ENCODE peak calls at places on chromosomes 11 and 22, in four cellular contexts. O, H, G and K are unnamed samples.
A peak's percentile ranks its signal among the peaks of the same experiment; 100 is the strongest.

GRCh38 chr11:62456630-62457029 is 37.8 kb downstream of the SCGB1A1 start:
- DNase-seq in H (no peak), O (no peak), G (no peak), K (no peak)

GRCh38 chr11:29773656-29774264 is 243.1 kb downstream of the KCNA4 start:
- DNase-seq in O (no peak), H (no peak), G (no peak), K (no peak)

GRCh38 chr22:28430656-28431055 is 249.0 kb downstream of the TTC28 start:
- DNase-seq in G (no peak), O (no peak), H (no peak), K (no peak)

GRCh38 chr11:77406396-77406795 is 67.5 kb downstream of the PAK1 start:
- DNase-seq in H (no peak), O (no peak), G (no peak), K (no peak)

GRCh38 chr11:70462818-70463477 is 64.6 kb downstream of the CTTN start:
- DNase-seq in G (no peak), H (no peak), O (no peak), K (no peak)

GRCh38 chr11:111097191-111097590 is 148.3 kb upstream of the POU2AF2 start:
- DNase-seq in H (no peak), O (peak; percentile 42), G (no peak), K (no peak)

GRCh38 chr11:19419021-19419750 is 178.4 kb upstream of the E2F8 start:
- DNase-seq in O (peak; percentile 8), H (no peak), G (no peak), K (no peak)

GRCh38 chr22:43085658-43086606 is 3.3 kb downstream of the TTLL1 start:
- DNase-seq in O (no peak), H (no peak), G (no peak), K (no peak)

GRCh38 chr11:110858556-110858921 is 146.3 kb upstream of the ARHGAP20 start:
- DNase-seq in G (peak; percentile 74), O (peak; percentile 46), H (peak; percentile 77), K (no peak)

GRCh38 chr11:3080733-3081385 is 23.6 kb upstream of the CARS1 start:
- DNase-seq in G (no peak), O (no peak), H (no peak), K (no peak)

GRCh38 chr11:31826530-31827438 is 15.7 kb upstream of the PAX6 start:
- DNase-seq in G (no peak), O (no peak), H (no peak), K (no peak)

GRCh38 chr11:3914807-3915206 is 59.3 kb downstream of the STIM1 start:
- DNase-seq in G (no peak), O (no peak), H (no peak), K (no peak)

GRCh38 chr11:84106560-84106959 is 820.4 kb upstream of the CCDC90B start:
- DNase-seq in O (no peak), G (no peak), H (no peak), K (no peak)

GRCh38 chr11:112605093-112605666 is 344.5 kb upstream of the PLET1 start:
- DNase-seq in G (no peak), H (no peak), O (no peak), K (no peak)

GRCh38 chr22:50613291-50613981 is 12.8 kb downstream of the MAPK8IP2 start:
- DNase-seq in O (peak; percentile 91), H (no peak), G (no peak), K (no peak)

GRCh38 chr11:16923987-16924386 is 90.2 kb downstream of the PLEKHA7 start:
- DNase-seq in G (no peak), H (no peak), O (peak; percentile 26), K (no peak)

GRCh38 chr11:100682247-100682969 is 4.7 kb upstream of the ARHGAP42 start:
- DNase-seq in O (no peak), H (no peak), G (no peak), K (no peak)

GRCh38 chr11:69080361-69080973 is 31.7 kb downstream of the TPCN2 start:
- DNase-seq in G (no peak), H (no peak), O (no peak), K (no peak)

GRCh38 chr22:17140022-17140421 is 18.9 kb upstream of the TMEM121B start:
- DNase-seq in O (no peak), G (no peak), H (no peak), K (no peak)

GRCh38 chr11:134469627-134470026 is 57.6 kb upstream of the B3GAT1 start:
- DNase-seq in H (no peak), G (no peak), O (no peak), K (no peak)

GRCh38 chr11:114773541-114774338 is 95.4 kb downstream of the NXPE2 start:
- DNase-seq in O (no peak), G (no peak), H (no peak), K (no peak)
- H3K4me3 ChIP-seq in O (no peak overlapping the region), G (no peak overlapping the region), H (no peak overlapping the region), K (no peak overlapping the region)

GRCh38 chr11:74693531-74693930 is 37.7 kb downstream of the CHRDL2 start:
- DNase-seq in H (no peak), O (no peak), G (no peak), K (no peak)

GRCh38 chr11:74696488-74696887 is 34.7 kb downstream of the CHRDL2 start:
- DNase-seq in H (no peak), O (peak; percentile 32), G (no peak), K (no peak)

GRCh38 chr11:74695705-74696280 is 35.4 kb downstream of the CHRDL2 start:
- DNase-seq in O (no peak), G (no peak), H (no peak), K (no peak)

GRCh38 chr11:74694536-74694935 is 36.7 kb downstream of the CHRDL2 start:
- DNase-seq in H (no peak), O (no peak), G (no peak), K (no peak)

GRCh38 chr11:74694136-74694535 is 37.1 kb downstream of the CHRDL2 start:
- DNase-seq in O (no peak), G (no peak), H (no peak), K (no peak)
- TF ChIP-seq CTCF in O (no peak), G (no peak), H (no peak), K (no peak)

GRCh38 chr11:12164061-12165014 is 53.9 kb downstream of the MICAL2 start:
- DNase-seq in O (no peak), G (no peak), H (peak; percentile 86), K (no peak)
- TF ChIP-seq POLR2A in O (no peak), G (no peak), H (no peak), K (no peak)

GRCh38 chr11:125902927-125903752 is at the start of gene PUS3:
- DNase-seq in G (peak; percentile 83), H (peak; percentile 94), O (peak; percentile 93), K (no peak)

GRCh38 chr11:125902315-125902926 is 585 bp downstream of the PUS3 start:
- DNase-seq in O (no peak), H (no peak), G (no peak), K (no peak)

GRCh38 chr11:125901872-125902271 is 1.1 kb downstream of the PUS3 start:
- DNase-seq in O (no peak), H (no peak), G (no peak), K (no peak)

GRCh38 chr11:125903753-125904659 is at the start of gene DDX25:
- DNase-seq in O (no peak), G (no peak), H (no peak), K (no peak)

GRCh38 chr11:125904678-125905077 is 370 bp downstream of the DDX25 start:
- DNase-seq in O (no peak), G (no peak), H (no peak), K (no peak)
- H3K4me3 ChIP-seq in O (no peak overlapping the region), G (peak overlapping the region; percentile 59), H (no peak overlapping the region), K (peak overlapping the region; percentile 53)

GRCh38 chr22:19843857-19844422 is 10.7 kb downstream of the GNB1L start:
- DNase-seq in O (no peak), G (no peak), H (peak; percentile 64), K (no peak)

GRCh38 chr22:19846620-19847344 is 7.9 kb downstream of the GNB1L start:
- DNase-seq in H (peak; percentile 52), G (no peak), O (no peak), K (no peak)

GRCh38 chr22:19843107-19843856 is 11.4 kb downstream of the GNB1L start:
- DNase-seq in G (no peak), H (peak; percentile 46), O (no peak), K (no peak)

GRCh38 chr22:19845369-19845722 is 9.3 kb downstream of the GNB1L start:
- DNase-seq in G (no peak), O (no peak), H (no peak), K (no peak)

GRCh38 chr22:19844423-19845368 is 10.0 kb downstream of the GNB1L start:
- DNase-seq in O (peak; percentile 57), H (peak; percentile 73), G (no peak), K (no peak)
- TF ChIP-seq CTCF in O (no peak), H (no peak), G (no peak), K (no peak)

DNA sequence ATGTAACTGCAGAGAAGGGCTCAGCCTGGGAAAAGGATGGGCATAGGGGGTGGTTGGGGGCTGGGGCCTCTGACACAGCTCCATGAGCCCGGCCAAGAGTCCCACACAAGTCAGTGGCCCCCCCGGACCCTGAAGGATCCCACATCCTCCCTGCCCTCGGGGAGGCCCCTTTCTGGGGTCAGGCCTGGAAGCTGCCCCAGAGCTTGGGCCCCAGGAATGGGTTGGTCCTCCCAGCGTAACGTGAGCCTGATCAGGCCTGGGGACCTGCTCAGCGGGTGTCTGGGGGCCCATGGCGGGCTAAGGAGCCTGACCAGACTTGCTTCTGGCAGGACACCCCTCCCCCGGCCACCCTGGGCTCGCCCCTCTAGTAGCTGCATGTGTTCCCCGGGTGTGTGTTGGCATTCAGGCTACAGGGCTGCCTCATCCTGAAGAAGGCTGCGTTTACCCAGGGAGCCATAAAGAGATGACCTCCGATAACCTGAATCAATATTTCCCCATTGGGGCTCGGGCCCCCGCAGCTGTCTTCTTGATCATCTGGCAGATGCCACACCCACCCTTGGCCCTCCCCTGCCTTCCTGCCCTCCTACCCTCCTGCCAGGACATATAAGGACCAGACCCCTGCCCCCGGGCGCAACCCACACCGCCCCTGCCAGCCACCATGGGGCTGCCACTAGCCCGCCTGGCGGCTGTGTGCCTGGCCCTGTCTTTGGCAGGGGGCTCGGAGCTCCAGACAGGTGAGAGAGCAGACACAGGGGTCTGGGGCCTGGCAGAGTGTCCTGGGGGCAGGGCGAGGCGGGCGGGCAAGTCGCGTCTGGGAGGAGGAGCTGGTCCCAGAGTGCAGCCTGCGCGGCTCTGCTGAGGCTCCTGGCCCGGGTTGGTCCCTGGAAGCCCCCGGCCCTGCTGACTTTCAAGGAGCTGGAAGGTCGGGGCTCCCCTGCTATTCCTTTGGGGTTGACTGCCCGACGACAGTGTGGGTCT is at the start of gene MUC2:
- DNase-seq in O (no peak), H (peak; percentile 64), G (peak; percentile 9), K (no peak)
- TF ChIP-seq POLR2A in O (no peak), H (no peak), G (no peak), K (no peak)

GRCh38 chr11:7672276-7672959 is 882 bp downstream of the CYB5R2 start:
- DNase-seq in G (no peak), H (no peak), O (no peak), K (no peak)
- H3K4me3 ChIP-seq in G (peak overlapping the region; percentile 62), H (no peak overlapping the region), O (no peak overlapping the region), K (no peak overlapping the region)